ENCODE peak calls at places on chromosomes 16 and 17, in seven cellular contexts. Y is spleen, V is psoas muscle, X is HCT116, N is testis, S is Peyer's patch, U is transverse colon. W is an unnamed sample.
A peak's percentile ranks its signal among the peaks of the same experiment; 100 is the strongest.

GRCh38 chr17:79623786-79624657 is 13.2 kb upstream of the RBFOX3 start:
- DNase-seq in Y (peak; percentile 51), S (peak; percentile 23), U (peak; percentile 5), X (no peak), V (no peak), N (peak; percentile 6), W (peak; percentile 43)

GRCh38 chr16:54931041-54931756 is 534 bp downstream of the IRX5 start:
- DNase-seq in N (no peak), Y (no peak), U (no peak), X (no peak), V (peak; percentile 24), S (no peak), W (no peak)

GRCh38 chr17:70181376-70181775 is 12.0 kb downstream of the KCNJ2 start:
- DNase-seq in Y (no peak), U (no peak), S (no peak), N (no peak), X (no peak), V (no peak), W (no peak)

GRCh38 chr17:69058165-69058564 is 2.6 kb downstream of the ABCA9 start:
- DNase-seq in Y (no peak), S (no peak), N (no peak), X (peak; percentile 31), V (no peak), U (no peak), W (no peak)

GRCh38 chr17:80826346-80826954 is 165.2 kb upstream of the CHMP6 start:
- DNase-seq in V (no peak), S (peak; percentile 22), N (no peak), U (no peak), X (no peak), Y (no peak), W (no peak)

GRCh38 chr17:42891539-42892152 is 9.0 kb upstream of the G6PC1 start:
- DNase-seq in U (peak; percentile 38), Y (no peak), V (peak; percentile 28), S (no peak), N (peak; percentile 65), X (no peak), W (no peak)

GRCh38 chr17:42071810-42072209 is 21.4 kb upstream of the C17orf113 start:
- DNase-seq in U (no peak), N (no peak), X (no peak), S (no peak), V (no peak), Y (no peak), W (no peak)

GRCh38 chr16:23132921-23133532 is 16.2 kb downstream of the USP31 start:
- DNase-seq in Y (no peak), V (no peak), U (peak; percentile 14), S (no peak), X (no peak), N (no peak), W (no peak)

GRCh38 chr16:2879854-2880508 is 3.0 kb upstream of the FLYWCH2 start:
- DNase-seq in V (no peak), X (no peak), S (no peak), N (no peak), Y (peak; percentile 59), U (no peak), W (no peak)

GRCh38 chr17:40377832-40378231 is 13.3 kb upstream of the GJD3 start:
- DNase-seq in X (no peak), S (no peak), U (no peak), V (no peak), N (no peak), Y (no peak), W (no peak)

GRCh38 chr17:74419862-74420492 is 11.9 kb upstream of the GPRC5C start:
- DNase-seq in N (no peak), Y (no peak), S (no peak), V (no peak), X (no peak), U (peak; percentile 61), W (no peak)

GRCh38 chr17:10337976-10338375 is 34.8 kb downstream of the MYH13 start:
- DNase-seq in V (no peak), N (no peak), U (no peak), X (no peak), S (no peak), Y (no peak), W (no peak)
- H3K4me1 ChIP-seq in V (no peaks in the 10 kb centered on the region), N (no peaks in the 10 kb centered on the region), U (no peaks in the 10 kb centered on the region), X (no peaks in the 10 kb centered on the region), S (no peaks in the 10 kb centered on the region), Y (no peaks in the 10 kb centered on the region), W (no peaks in the 10 kb centered on the region)

GRCh38 chr17:30377574-30377973 is 1.2 kb upstream of the CPD start:
- DNase-seq in X (no peak), Y (no peak), N (no peak), U (no peak), S (no peak), V (no peak), W (no peak)
- H3K27ac ChIP-seq in X (no peak overlapping the region), Y (no peak overlapping the region), N (no peak overlapping the region), U (peak overlapping the region; percentile 59), S (peak overlapping the region; percentile 87), V (no peak overlapping the region), W (no peak overlapping the region)

GRCh38 chr16:76338472-76338871 is 61.3 kb downstream of the CNTNAP4 start:
- DNase-seq in V (no peak), N (no peak), S (no peak), U (no peak), X (no peak), Y (no peak), W (no peak)

GRCh38 chr16:76335187-76335974 is 58.2 kb downstream of the CNTNAP4 start:
- DNase-seq in X (no peak), Y (no peak), N (no peak), S (no peak), V (no peak), U (no peak), W (no peak)
- H3K4me3 ChIP-seq in X (no peak overlapping the region), Y (no peak overlapping the region), N (no peak overlapping the region), S (no peak overlapping the region), V (no peak overlapping the region), U (no peak overlapping the region), W (no peak overlapping the region)

GRCh38 chr16:47667956-47668355 is 206.8 kb downstream of the PHKB start:
- DNase-seq in X (no peak), S (no peak), N (no peak), V (no peak), Y (no peak), U (no peak), W (no peak)
- H3K4me1 ChIP-seq in X (no peaks in the 10 kb centered on the region), S (no peaks in the 10 kb centered on the region), N (no peaks in the 10 kb centered on the region), V (no peaks in the 10 kb centered on the region), Y (no peaks in the 10 kb centered on the region), U (peaks cover 3% of the 10 kb centered on the region), W (no peaks in the 10 kb centered on the region)

GRCh38 chr16:1494129-1494640 is 1.0 kb downstream of the TELO2 start:
- DNase-seq in S (no peak), Y (peak; percentile 81), V (peak; percentile 75), X (no peak), U (peak; percentile 32), N (peak; percentile 79), W (peak; percentile 66)
- H3K27ac ChIP-seq in S (peak overlapping the region; percentile 89), Y (no peak overlapping the region), V (peak overlapping the region; percentile 89), X (peak overlapping the region; percentile 65), U (peak overlapping the region; percentile 85), N (no peak overlapping the region), W (no peak overlapping the region)

DNA sequence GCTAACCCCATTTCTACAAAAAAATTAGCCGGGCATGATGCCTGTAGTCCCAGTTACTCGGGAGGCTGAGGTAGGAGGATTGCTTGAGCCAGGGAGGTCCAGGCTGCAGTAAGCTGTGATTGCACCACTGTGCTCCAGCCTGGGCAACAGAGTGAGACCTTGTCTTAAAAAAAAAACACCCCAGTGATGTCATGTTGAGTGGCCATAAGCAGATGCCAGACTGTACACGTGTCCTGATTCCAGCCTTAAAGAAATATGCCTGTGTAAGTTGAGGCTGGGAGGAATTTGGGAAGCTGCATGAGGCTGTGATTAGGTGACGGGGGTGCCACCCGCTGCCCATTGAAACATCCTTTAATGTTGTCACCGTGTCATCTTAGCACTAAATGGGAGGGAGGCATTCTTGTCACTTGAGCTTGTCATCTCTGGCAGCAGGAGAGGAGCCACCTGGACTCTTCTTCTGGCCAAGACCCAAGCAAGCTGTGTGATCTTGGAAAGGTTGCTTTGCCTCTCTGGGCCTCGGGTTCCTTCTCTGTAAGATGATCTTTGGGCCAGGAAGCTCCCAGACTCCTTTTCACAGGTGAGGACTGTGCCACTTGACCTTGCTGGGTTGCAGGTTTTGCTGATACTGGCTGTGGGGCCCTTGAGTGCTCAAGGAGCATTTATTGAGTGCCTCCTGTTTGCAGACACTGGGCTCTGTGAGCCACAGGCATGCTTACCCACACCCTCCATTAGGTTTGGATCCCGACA is 98.3 kb upstream of the CIBAR2 start:
- DNase-seq in S (no peak), Y (no peak), U (no peak), V (no peak), N (no peak), X (no peak), W (no peak)
- H3K4me3 ChIP-seq in S (no peak overlapping the region), Y (no peak overlapping the region), U (no peak overlapping the region), V (no peak overlapping the region), N (no peak overlapping the region), X (no peak overlapping the region), W (no peak overlapping the region)

GRCh38 chr16:87042551-87043272 is 274.5 kb downstream of the C16orf95 start:
- DNase-seq in U (no peak), X (no peak), V (no peak), S (no peak), Y (no peak), N (no peak), W (no peak)
- H3K4me1 ChIP-seq in U (no peaks in the 10 kb centered on the region), X (no peaks in the 10 kb centered on the region), V (no peaks in the 10 kb centered on the region), S (no peaks in the 10 kb centered on the region), Y (no peaks in the 10 kb centered on the region), N (peaks cover 15% of the 10 kb centered on the region), W (peaks cover 11% of the 10 kb centered on the region)